ENCODE peak calls at places on chromosomes 1 and 21, in six cellular contexts. H is K562, P is stomach, V is HL-60, Y is suprapubic skin, J is spleen. N is an unnamed sample.

GRCh38 chr1:222644649-222645005 is 26.7 kb downstream of the MIA3 start:
- DNase-seq in H (no peak), P (no peak), V (no peak), Y (no peak), J (no peak), N (no peak)

GRCh38 chr21:41703857-41704501 is 62.9 kb downstream of the RIPK4 start:
- DNase-seq in H (no peak), P (peak), V (no peak), Y (no peak), J (no peak), N (peak)

GRCh38 chr1:201021333-201022177 is 2.0 kb downstream of the KIF21B start:
- DNase-seq in H (no peak), P (no peak), V (no peak), Y (no peak), J (peak), N (no peak)

GRCh38 chr1:10302416-10302815 is 92.0 kb downstream of the KIF1B start:
- DNase-seq in H (no peak), P (no peak), V (no peak), Y (no peak), J (no peak), N (no peak)

GRCh38 chr21:31911138-31911907 is 38.5 kb downstream of the HUNK start:
- DNase-seq in H (no peak), P (no peak), V (no peak), Y (no peak), J (no peak), N (no peak)

GRCh38 chr1:184854456-184855180 is 100.0 kb upstream of the EDEM3 start:
- DNase-seq in H (no peak), P (no peak), V (peak), Y (no peak), J (no peak), N (no peak)

GRCh38 chr21:32538147-32538792 is 47.1 kb downstream of the TCP10L start:
- DNase-seq in H (no peak), P (no peak), V (peak), Y (no peak), J (no peak), N (no peak)

GRCh38 chr1:248380854-248381253 is 5.3 kb downstream of the OR2T6 start:
- DNase-seq in H (no peak), P (no peak), V (no peak), Y (no peak), J (no peak), N (no peak)

GRCh38 chr1:186828612-186829542 is at the start of gene PLA2G4A:
- DNase-seq in H (peak), P (peak), V (peak), Y (no peak), J (peak), N (peak)

GRCh38 chr1:179930867-179931266 is 23.7 kb upstream of the CEP350 start:
- DNase-seq in H (no peak), P (no peak), V (no peak), Y (no peak), J (no peak), N (no peak)

GRCh38 chr1:234862944-234863515 is 253.1 kb upstream of the IRF2BP2 start:
- DNase-seq in H (no peak), P (peak), V (no peak), Y (peak), J (peak), N (peak)

GRCh38 chr1:75472971-75473603 is 137.8 kb downstream of the SLC44A5 start:
- DNase-seq in H (peak), P (no peak), V (no peak), Y (no peak), J (no peak), N (no peak)

GRCh38 chr1:3459051-3459908 is 4.8 kb downstream of the ARHGEF16 start:
- DNase-seq in H (no peak), P (no peak), V (no peak), Y (no peak), J (no peak), N (no peak)

GRCh38 chr1:37255111-37255795 is 219.1 kb upstream of the ZC3H12A start:
- DNase-seq in H (peak), P (no peak), V (peak), Y (no peak), J (no peak), N (no peak)

GRCh38 chr1:209688746-209689234 is 13.6 kb downstream of the G0S2 start:
- DNase-seq in H (peak), P (no peak), V (no peak), Y (no peak), J (no peak), N (no peak)

GRCh38 chr1:81351864-81352263 is 448.9 kb upstream of the ADGRL2 start:
- DNase-seq in H (no peak), P (no peak), V (no peak), Y (no peak), J (no peak), N (no peak)

GRCh38 chr21:38660333-38661295 is 145.1 kb upstream of the ETS2 start:
- DNase-seq in H (no peak), P (no peak), V (peak), Y (no peak), J (no peak), N (no peak)

GRCh38 chr1:33387512-33388079 is 43.3 kb downstream of the PHC2 start:
- DNase-seq in H (no peak), P (no peak), V (no peak), Y (no peak), J (no peak), N (no peak)

GRCh38 chr1:116771997-116772647 is 17.9 kb downstream of the CD2 start:
- DNase-seq in H (no peak), P (no peak), V (no peak), Y (no peak), J (no peak), N (no peak)

GRCh38 chr1:45913925-45914501 is 110.6 kb downstream of the MAST2 start:
- DNase-seq in H (no peak), P (no peak), V (no peak), Y (no peak), J (no peak), N (no peak)

DNA sequence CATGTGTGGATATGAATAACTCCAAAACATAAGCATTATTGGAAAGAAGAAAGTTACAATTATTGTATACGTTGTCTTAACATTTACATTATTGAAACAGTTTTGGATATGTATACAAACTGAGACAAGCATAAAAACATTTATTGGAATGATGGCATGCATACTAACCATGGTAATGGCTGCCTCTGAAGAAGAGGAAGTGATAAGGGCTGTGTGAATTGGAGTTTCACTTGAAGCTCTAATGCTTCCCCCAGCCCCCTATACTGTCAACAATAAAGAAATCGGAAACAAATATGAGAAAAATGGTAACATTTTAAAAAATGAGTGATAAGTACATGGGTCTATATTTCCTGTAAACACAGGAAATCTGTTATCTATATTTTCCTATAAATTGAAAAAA is 367.7 kb upstream of the DPYD start:
- DNase-seq in H (no peak), P (no peak), V (no peak), Y (no peak), J (no peak), N (no peak)
- TF ChIP-seq POLR2AphosphoS5 in H (no peak), P (no peak), V (no peak), Y (no peak), J (no peak), N (no peak)

GRCh38 chr1:236064674-236065508 is at the start of gene NID1:
- DNase-seq in H (no peak), P (peak), V (peak), Y (peak), J (peak), N (peak)
- TF ChIP-seq POLR2AphosphoS5 in H (no peak), P (peak), V (no peak), Y (peak), J (peak), N (peak)

GRCh38 chr1:206490643-206491421 is 16.5 kb upstream of the RASSF5 start:
- DNase-seq in H (peak), P (no peak), V (no peak), Y (no peak), J (peak), N (no peak)

GRCh38 chr1:206492589-206492988 is 14.7 kb upstream of the RASSF5 start:
- DNase-seq in H (no peak), P (no peak), V (no peak), Y (no peak), J (no peak), N (no peak)

GRCh38 chr1:206487970-206488369 is 17.7 kb downstream of the IKBKE start:
- DNase-seq in H (no peak), P (no peak), V (no peak), Y (no peak), J (no peak), N (no peak)

GRCh38 chr1:206491592-206491991 is 15.7 kb upstream of the RASSF5 start:
- DNase-seq in H (no peak), P (no peak), V (no peak), Y (no peak), J (peak), N (no peak)

DNA sequence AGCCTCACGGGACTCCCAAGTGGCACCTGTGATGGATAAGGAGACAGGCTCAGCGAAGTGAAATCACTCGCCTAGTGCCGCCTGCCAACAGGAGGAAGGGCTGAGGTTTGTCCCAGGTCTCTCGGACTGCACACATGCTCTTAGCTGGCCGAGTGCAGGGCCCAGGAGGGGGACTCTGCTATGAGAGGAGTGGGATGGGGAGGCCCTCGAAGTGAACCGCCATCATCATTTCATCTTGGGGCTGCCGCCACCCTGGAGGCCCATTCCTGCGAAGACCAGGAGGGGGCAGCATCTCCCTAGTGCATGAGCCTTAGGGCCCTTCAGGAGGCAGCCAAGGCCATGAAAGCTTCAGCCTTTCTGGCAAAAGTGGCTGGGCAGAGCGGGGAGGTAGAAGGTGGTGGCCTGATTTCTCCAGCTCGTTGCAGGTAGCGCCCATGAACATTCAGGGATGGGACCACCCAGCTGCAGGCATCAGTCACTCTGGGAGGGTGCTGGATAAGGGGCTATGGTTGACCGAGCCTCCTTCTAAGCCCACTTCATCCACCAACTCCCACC is 17.3 kb upstream of the RASSF5 start:
- DNase-seq in H (peak), P (peak), V (peak), Y (peak), J (peak), N (peak)
- TF ChIP-seq POLR2AphosphoS5 in H (no peak), P (peak), V (no peak), Y (no peak), J (peak), N (peak)

GRCh38 chr1:31712625-31713024 is 8.8 kb upstream of the COL16A1 start:
- DNase-seq in H (no peak), P (peak), V (no peak), Y (no peak), J (no peak), N (no peak)
- TF ChIP-seq POLR2AphosphoS5 in H (no peak), P (peak), V (no peak), Y (no peak), J (no peak), N (peak)

GRCh38 chr1:214740471-214740870 is 137.5 kb downstream of the CENPF start:
- DNase-seq in H (no peak), P (no peak), V (no peak), Y (no peak), J (no peak), N (no peak)

DNA sequence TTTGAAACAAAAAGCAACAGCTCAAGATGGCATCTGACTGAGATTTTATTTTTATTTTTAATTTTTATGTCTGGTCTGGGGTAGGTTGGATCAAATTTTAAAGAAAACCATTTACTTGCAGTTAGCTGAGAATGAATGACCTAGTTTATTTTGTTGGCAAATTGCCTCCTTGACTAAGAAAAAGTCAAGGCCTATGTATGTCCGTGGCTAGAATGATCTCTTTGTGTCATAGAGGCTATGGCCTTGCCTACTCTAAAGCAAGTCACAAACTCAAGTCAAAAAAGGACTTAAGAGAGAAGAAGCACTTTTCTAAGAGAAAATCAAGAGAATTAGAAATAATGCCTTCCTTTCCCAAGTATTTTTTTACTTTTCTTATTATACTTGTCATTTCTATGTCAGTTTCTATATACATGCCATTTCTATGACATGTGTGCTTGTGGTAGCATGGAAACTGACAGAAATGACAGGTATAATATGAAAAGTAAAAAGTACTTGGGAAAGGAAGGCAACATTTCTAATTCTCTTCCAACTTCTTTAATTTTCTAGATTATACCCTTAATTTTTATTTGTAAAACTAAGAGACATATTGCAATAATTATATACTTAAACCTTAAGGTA is 136.7 kb downstream of the CENPF start:
- DNase-seq in H (no peak), P (no peak), V (no peak), Y (no peak), J (no peak), N (no peak)
- TF ChIP-seq POLR2AphosphoS5 in H (no peak), P (no peak), V (no peak), Y (no peak), J (no peak), N (no peak)

GRCh38 chr1:162859210-162859609 is 1.8 kb downstream of the CCDC190 start:
- DNase-seq in H (no peak), P (no peak), V (no peak), Y (no peak), J (no peak), N (no peak)

GRCh38 chr1:162857850-162858249 is 3.1 kb downstream of the CCDC190 start:
- DNase-seq in H (no peak), P (no peak), V (no peak), Y (no peak), J (no peak), N (no peak)

GRCh38 chr1:162855461-162856150 is 5.4 kb downstream of the CCDC190 start:
- DNase-seq in H (no peak), P (no peak), V (no peak), Y (no peak), J (no peak), N (no peak)

GRCh38 chr1:162854245-162854860 is 6.6 kb downstream of the CCDC190 start:
- DNase-seq in H (peak), P (peak), V (peak), Y (no peak), J (no peak), N (peak)

DNA sequence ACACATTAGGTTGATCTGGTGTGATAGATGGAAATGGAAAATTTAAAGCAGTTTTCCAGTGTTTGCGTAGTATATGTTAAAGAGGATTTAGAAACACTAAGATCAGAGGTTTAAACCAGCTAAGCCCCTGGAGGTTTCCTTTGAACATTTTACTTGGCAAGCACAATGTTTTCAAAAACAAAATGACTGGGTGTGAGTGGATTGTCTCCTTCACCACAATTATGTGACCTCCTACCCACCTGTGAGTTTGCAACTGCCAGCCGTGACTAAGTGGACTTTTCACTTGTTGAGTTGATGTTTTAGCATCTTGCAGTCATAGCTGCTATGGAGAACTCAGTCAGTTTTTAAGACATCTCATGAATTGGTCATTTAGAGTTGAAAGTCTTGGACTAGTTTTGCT is 4.7 kb downstream of the CCDC190 start:
- DNase-seq in H (no peak), P (no peak), V (no peak), Y (no peak), J (no peak), N (no peak)
- TF ChIP-seq POLR2AphosphoS5 in H (no peak), P (no peak), V (no peak), Y (no peak), J (no peak), N (no peak)

N was measured in breast epithelium.